ENCODE peak calls at places on chromosomes 13 and 19, in seven cellular contexts. C, P, I, Y, Z, M and A are unnamed samples.

GRCh38 chr13:98940325-98940724 is 37.5 kb downstream of the DOCK9 start:
- DNase-seq in C (no peak), P (no peak), I (no peak), Y (no peak), Z (no peak), M (no peak), A (no peak)

GRCh38 chr13:94959616-94960015 is 247.3 kb upstream of the SOX21 start:
- DNase-seq in C (no peak), P (no peak), I (no peak), Y (no peak), Z (no peak), M (no peak), A (no peak)

GRCh38 chr13:71618154-71618553 is 248.8 kb downstream of the DACH1 start:
- DNase-seq in C (no peak), P (no peak), I (peak; percentile 43), Y (no peak), Z (no peak), M (no peak), A (no peak)

GRCh38 chr19:492091-492531 is 4.2 kb upstream of the MADCAM1 start:
- DNase-seq in C (peak; percentile 53), P (no peak), I (no peak), Y (no peak), Z (no peak), M (no peak), A (peak; percentile 46)

GRCh38 chr13:84303035-84303434 is 420.8 kb upstream of the SLITRK1 start:
- DNase-seq in C (no peak), P (no peak), I (peak; percentile 53), Y (no peak), Z (no peak), M (no peak), A (no peak)

GRCh38 chr19:35313614-35314013 is 15.4 kb upstream of the CD22 start:
- DNase-seq in C (no peak), P (no peak), I (no peak), Y (peak; percentile 87), Z (no peak), M (no peak), A (no peak)

GRCh38 chr19:8357007-8357521 is 6.9 kb upstream of the ANGPTL4 start:
- DNase-seq in C (no peak), P (no peak), I (peak; percentile 27), Y (no peak), Z (no peak), M (no peak), A (no peak)

GRCh38 chr19:38653028-38653571 is 5.7 kb downstream of the ACTN4 start:
- DNase-seq in C (no peak), P (peak; percentile 69), I (peak; percentile 57), Y (no peak), Z (no peak), M (no peak), A (no peak)

GRCh38 chr19:38191747-38192146 is 32.3 kb downstream of the DPF1 start:
- DNase-seq in C (no peak), P (no peak), I (no peak), Y (no peak), Z (no peak), M (no peak), A (no peak)

GRCh38 chr13:42038661-42039456 is 9.6 kb upstream of the DGKH start:
- DNase-seq in C (no peak), P (no peak), I (no peak), Y (no peak), Z (peak; percentile 17), M (no peak), A (no peak)

GRCh38 chr13:59182241-59182640 is 981.5 kb downstream of the DIAPH3 start:
- DNase-seq in C (no peak), P (no peak), I (no peak), Y (no peak), Z (no peak), M (no peak), A (no peak)

GRCh38 chr13:69524459-69525155 is 583.0 kb upstream of the ATXN8OS start:
- DNase-seq in C (no peak), P (no peak), I (no peak), Y (no peak), Z (no peak), M (no peak), A (no peak)

GRCh38 chr19:35155441-35155840 is 906 bp downstream of the FXYD5 start:
- DNase-seq in C (peak; percentile 37), P (no peak), I (no peak), Y (no peak), Z (no peak), M (no peak), A (no peak)

GRCh38 chr19:12090807-12091206 is 26.3 kb downstream of the ZNF844 start:
- DNase-seq in C (peak; percentile 67), P (peak; percentile 10), I (peak; percentile 25), Y (peak; percentile 23), Z (peak; percentile 77), M (peak; percentile 64), A (peak; percentile 55)

DNA sequence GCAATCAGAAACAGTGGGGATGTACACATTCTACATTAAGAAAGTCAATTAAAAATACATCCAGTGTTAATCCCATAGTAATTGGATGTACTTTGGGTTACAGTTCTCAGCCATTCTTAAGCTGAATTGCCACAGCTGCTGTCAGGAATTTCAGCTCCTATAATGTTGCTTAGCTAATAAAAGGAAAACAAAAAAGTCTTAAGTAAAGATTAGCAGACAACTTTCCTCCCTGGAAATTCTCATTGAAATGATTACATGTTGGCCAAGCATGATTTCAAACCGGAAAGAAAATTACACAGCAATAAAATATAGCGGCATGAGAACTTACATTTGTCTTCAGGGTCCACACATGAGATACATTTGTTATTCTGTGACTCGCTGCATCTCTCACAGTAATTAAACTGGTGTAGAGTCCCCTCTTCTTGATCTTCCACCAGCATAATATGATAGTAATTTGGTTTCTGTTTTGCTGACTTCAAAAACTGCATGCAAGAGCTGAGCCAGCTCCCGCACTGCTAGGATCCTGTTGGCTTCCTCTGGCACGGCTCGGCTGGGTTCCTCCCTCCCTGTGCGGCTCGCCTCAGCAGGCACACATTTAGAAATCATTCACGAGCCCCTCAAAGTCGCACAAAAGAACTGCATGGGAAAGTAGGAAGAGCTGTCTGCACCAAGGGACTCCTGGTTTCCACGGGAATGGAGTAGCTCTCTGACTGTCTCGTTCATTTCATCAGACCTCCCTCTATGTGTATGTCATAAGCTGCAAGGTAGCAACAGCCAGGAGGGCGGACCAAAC is at the start of gene HTR2A:
- DNase-seq in C (no peak), P (peak; percentile 8), I (peak; percentile 26), Y (no peak), Z (peak; percentile 55), M (no peak), A (no peak)
- H3K4me3 ChIP-seq in C (no peak within 1 kb of the TSS), P (peak within 1 kb of the TSS; percentile 32), I (peak within 1 kb of the TSS; percentile 59), Y (no peak within 1 kb of the TSS), Z (peak within 1 kb of the TSS; percentile 7), M (peak within 1 kb of the TSS; percentile 26), A (no peak within 1 kb of the TSS)

GRCh38 chr19:51128227-51128626 is 3.5 kb downstream of the SIGLEC9 start:
- DNase-seq in C (no peak), P (no peak), I (no peak), Y (no peak), Z (no peak), M (peak; percentile 27), A (no peak)

GRCh38 chr19:51125421-51126075 is 842 bp downstream of the SIGLEC9 start:
- DNase-seq in C (no peak), P (no peak), I (no peak), Y (no peak), Z (no peak), M (no peak), A (no peak)

GRCh38 chr19:51124729-51125128 is at the start of gene SIGLEC9:
- DNase-seq in C (no peak), P (no peak), I (no peak), Y (no peak), Z (no peak), M (peak; percentile 82), A (no peak)

GRCh38 chr19:51127755-51128154 is 3.0 kb downstream of the SIGLEC9 start:
- DNase-seq in C (no peak), P (no peak), I (no peak), Y (no peak), Z (no peak), M (peak; percentile 69), A (peak; percentile 34)

GRCh38 chr19:51127032-51127431 is 2.3 kb downstream of the SIGLEC9 start:
- DNase-seq in C (no peak), P (no peak), I (no peak), Y (no peak), Z (no peak), M (peak; percentile 31), A (no peak)
- H3K4me1 ChIP-seq in C (peaks cover 23% of the 10 kb centered on the region), P (peaks cover 5% of the 10 kb centered on the region), I (no peaks in the 10 kb centered on the region), Y (peaks cover 9% of the 10 kb centered on the region), Z (no peaks in the 10 kb centered on the region), M (peaks cover 68% of the 10 kb centered on the region), A (peaks cover 96% of the 10 kb centered on the region)

GRCh38 chr19:15432018-15432494 is 13.3 kb upstream of the AKAP8L start:
- DNase-seq in C (peak; percentile 33), P (no peak), I (no peak), Y (no peak), Z (peak; percentile 47), M (no peak), A (no peak)

GRCh38 chr19:15428956-15429824 is 10.4 kb upstream of the AKAP8L start:
- DNase-seq in C (no peak), P (no peak), I (no peak), Y (no peak), Z (no peak), M (no peak), A (no peak)

GRCh38 chr19:15429825-15430467 is 11.2 kb upstream of the AKAP8L start:
- DNase-seq in C (no peak), P (no peak), I (no peak), Y (no peak), Z (no peak), M (no peak), A (no peak)

GRCh38 chr19:15431396-15432017 is 12.7 kb upstream of the AKAP8L start:
- DNase-seq in C (no peak), P (no peak), I (no peak), Y (no peak), Z (peak; percentile 32), M (no peak), A (no peak)

DNA sequence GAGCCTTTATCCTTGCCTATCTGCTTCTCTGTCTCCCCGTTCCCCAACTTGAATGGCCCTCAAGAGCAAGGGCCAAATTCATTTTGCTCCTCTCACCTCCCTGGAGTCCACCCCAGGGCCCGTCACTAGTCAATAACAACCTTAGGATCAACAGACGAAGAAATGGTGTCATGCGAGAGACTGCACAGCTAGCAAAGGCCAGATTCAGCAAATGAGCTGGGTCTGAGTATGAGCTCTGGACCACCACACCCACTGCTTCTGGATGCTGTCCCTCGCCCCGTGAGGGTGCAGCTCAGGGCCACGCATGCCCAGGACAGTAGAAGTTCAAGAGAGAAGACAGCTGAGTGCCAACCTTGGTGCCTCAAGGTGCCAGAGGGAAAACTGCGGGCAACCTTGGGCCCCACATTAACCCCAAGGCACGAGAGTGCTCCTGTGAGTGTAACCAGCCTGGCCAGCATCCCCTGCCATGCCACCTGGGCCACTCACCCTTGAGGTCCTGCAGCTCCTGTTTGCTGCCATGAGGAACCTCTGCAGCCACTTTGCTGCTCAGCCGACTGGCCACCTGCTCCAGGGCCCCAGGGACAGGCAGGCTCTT is 11.8 kb upstream of the AKAP8L start:
- DNase-seq in C (no peak), P (no peak), I (no peak), Y (no peak), Z (no peak), M (no peak), A (no peak)
- H3K4me3 ChIP-seq in C (peak overlapping the region; percentile 85), P (peak overlapping the region; percentile 94), I (no peak overlapping the region), Y (no peak overlapping the region), Z (no peak overlapping the region), M (no peak overlapping the region), A (no peak overlapping the region)

DNA sequence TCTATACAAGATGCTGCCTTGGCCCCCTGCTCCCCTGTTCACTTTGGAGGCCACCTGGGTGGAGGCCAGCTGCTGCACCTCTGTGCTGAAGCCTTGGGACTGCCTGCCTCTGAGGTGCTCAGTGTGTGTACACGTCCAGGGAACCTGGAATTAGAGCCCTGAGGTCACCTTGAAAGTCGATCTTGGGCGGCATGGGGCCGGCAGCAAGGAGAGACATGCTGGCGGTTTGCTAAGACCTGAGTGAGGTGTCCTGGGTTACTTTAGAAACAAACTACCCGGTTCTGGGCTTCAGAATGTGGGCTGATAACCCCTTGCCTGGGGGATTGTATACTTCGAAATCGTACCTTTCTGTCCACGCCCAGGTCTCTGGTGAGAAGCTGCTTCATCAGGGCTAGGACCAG is 25.5 kb downstream of the TSSK6 start:
- DNase-seq in C (no peak), P (no peak), I (no peak), Y (no peak), Z (peak; percentile 16), M (no peak), A (no peak)
- H3K4me1 ChIP-seq in C (peaks cover 33% of the 10 kb centered on the region), P (peaks cover 37% of the 10 kb centered on the region), I (peaks cover 33% of the 10 kb centered on the region), Y (peaks cover 23% of the 10 kb centered on the region), Z (peaks cover 21% of the 10 kb centered on the region), M (peaks cover 52% of the 10 kb centered on the region), A (peaks cover 54% of the 10 kb centered on the region)